ENCODE peak calls at places on chromosome 16, in nine cellular contexts. T is iPS DF 6.9; G is effector memory CD4-positive, alpha-beta T cell; U is kidney epithelial cell; Q is HAP-1; X is uterus; Z is CD8-positive, alpha-beta T cell; V is cardiac fibroblast; W is fibroblast of pulmonary artery. C is an unnamed sample.

GRCh38 chr16:66240996-66241395 is 125.5 kb upstream of the CDH5 start:
- DNase-seq in T (no peak), V (no peak), Z (no peak), X (no peak), U (no peak), G (no peak), Q (no peak), W (no peak), C (no peak)

GRCh38 chr16:84739349-84740124 is 39.7 kb downstream of the USP10 start:
- DNase-seq in Z (no peak), V (peak), Q (no peak), U (no peak), T (no peak), G (no peak), X (no peak), W (peak), C (no peak)

GRCh38 chr16:71895679-71896385 is 501 bp downstream of the IST1 start:
- DNase-seq in Z (peak), Q (peak), X (no peak), W (peak), V (peak), U (no peak), T (no peak), G (peak), C (no peak)

GRCh38 chr16:626787-627457 is 3.9 kb upstream of the WFIKKN1 start:
- DNase-seq in Q (no peak), V (peak), U (peak), G (no peak), X (peak), T (no peak), Z (no peak), W (peak), C (peak)

GRCh38 chr16:75000481-75001081 is 1.8 kb downstream of the ZNRF1 start:
- DNase-seq in V (peak), T (no peak), Z (no peak), Q (peak), W (peak), U (no peak), X (no peak), G (no peak), C (no peak)

GRCh38 chr16:77822656-77823055 is 34.3 kb downstream of the VAT1L start:
- DNase-seq in G (no peak), Q (no peak), X (no peak), U (no peak), W (no peak), Z (no peak), V (no peak), T (no peak), C (no peak)

GRCh38 chr16:57694556-57695377 is at the start of gene DRC7:
- DNase-seq in V (peak), Z (no peak), W (peak), G (no peak), Q (peak), T (peak), X (peak), U (peak), C (no peak)

GRCh38 chr16:67545665-67546024 is 16.7 kb upstream of the CTCF start:
- DNase-seq in Z (no peak), V (no peak), W (no peak), T (no peak), X (no peak), G (no peak), Q (no peak), U (no peak), C (no peak)

GRCh38 chr16:87371261-87371866 is 12.2 kb downstream of the FBXO31 start:
- DNase-seq in Z (no peak), V (no peak), U (no peak), W (no peak), T (no peak), Q (no peak), X (peak), G (no peak), C (no peak)

GRCh38 chr16:4283939-4284338 is 11.1 kb upstream of the TFAP4 start:
- DNase-seq in G (no peak), W (no peak), X (no peak), Z (no peak), U (no peak), Q (no peak), T (no peak), V (no peak), C (no peak)

GRCh38 chr16:4290236-4290830 is 17.5 kb upstream of the TFAP4 start:
- DNase-seq in V (peak), X (no peak), Z (no peak), W (peak), G (no peak), T (no peak), Q (no peak), U (no peak), C (no peak)

GRCh38 chr16:4291699-4292098 is 18.9 kb upstream of the TFAP4 start:
- DNase-seq in Z (no peak), T (no peak), X (no peak), U (no peak), G (no peak), Q (no peak), V (no peak), W (no peak), C (no peak)

GRCh38 chr16:4285167-4285566 is 12.3 kb upstream of the TFAP4 start:
- DNase-seq in G (no peak), T (no peak), V (no peak), X (no peak), W (no peak), Q (no peak), U (no peak), Z (no peak), C (no peak)

DNA sequence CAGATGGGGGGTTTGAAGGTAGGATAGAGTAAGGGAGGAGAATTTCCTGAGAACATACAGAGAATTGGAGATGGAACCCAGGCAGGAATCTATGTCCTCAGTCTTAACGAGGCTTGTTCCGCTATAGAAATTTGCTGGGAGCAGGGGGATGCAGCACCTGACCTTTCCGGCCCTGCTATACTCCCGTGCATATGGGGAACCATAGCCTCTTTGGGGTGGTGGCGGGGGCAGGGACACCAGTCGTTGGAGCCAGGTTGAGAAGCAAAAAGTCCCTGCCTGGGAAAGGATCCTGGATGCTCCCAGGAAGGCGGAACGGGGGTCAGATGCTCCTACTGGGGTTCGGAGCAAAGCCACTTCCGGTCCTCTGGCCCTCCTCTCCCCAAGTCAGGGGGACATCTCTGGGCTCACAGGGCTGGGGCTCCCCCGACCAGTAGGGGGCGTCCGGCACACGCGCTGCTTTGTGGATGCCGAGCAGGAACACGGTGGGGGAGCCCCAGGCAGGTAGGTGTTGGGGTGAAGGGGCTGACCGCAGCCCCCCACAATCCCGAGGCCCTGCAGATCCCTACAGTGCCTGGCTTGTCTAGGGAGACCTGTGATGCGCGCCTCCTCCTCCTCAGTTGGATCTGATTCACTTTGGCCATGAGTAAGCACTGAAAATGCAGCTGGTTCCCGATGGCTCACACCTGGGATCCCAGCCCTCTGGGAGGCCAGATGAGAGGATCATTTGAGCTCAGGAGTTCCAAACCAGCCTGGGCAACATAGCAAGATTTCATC is 15.5 kb upstream of the TFAP4 start:
- DNase-seq in T (no peak), Q (peak), G (peak), Z (peak), U (no peak), W (peak), X (peak), V (peak), C (no peak)
- H3K4me3 ChIP-seq in T (no peak), Q (no peak), G (no peak), Z (no peak), U (no peak), W (no peak), X (no peak), V (no peak), C (no peak)

DNA sequence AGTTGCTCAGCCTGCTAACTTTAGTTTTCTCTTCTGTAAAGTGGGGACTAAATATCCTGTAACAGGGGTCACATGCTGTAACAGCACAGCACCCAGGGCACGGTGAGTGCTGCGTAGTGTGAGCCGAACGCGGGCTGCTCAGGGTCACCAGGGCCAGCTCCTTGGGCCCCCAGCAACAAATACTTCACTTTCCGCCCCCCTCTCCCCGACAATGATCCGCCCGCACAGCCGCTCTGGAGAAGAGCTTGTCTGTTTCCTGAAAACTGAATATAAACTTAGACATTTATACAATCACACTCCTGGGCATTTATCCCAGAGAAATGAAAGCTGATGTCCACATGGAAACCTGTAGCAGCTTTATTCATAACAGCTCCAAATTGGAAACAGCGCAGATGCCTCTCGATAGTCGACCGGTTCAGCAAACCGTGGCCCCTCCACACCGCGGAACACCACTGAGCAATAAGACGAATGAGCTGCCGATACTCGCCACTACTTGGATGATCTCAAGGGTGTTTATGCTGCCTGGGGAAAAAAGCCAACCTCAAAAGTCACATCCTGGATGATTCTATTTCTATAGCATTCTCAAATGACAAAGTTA is 267.2 kb downstream of the PARN start:
- DNase-seq in T (no peak), V (peak), W (peak), Q (no peak), X (no peak), U (no peak), G (no peak), Z (no peak), C (peak)
- H3K4me3 ChIP-seq in T (no peak), V (no peak), W (peak), Q (no peak), X (no peak), U (no peak), G (no peak), Z (no peak), C (peak)

DNA sequence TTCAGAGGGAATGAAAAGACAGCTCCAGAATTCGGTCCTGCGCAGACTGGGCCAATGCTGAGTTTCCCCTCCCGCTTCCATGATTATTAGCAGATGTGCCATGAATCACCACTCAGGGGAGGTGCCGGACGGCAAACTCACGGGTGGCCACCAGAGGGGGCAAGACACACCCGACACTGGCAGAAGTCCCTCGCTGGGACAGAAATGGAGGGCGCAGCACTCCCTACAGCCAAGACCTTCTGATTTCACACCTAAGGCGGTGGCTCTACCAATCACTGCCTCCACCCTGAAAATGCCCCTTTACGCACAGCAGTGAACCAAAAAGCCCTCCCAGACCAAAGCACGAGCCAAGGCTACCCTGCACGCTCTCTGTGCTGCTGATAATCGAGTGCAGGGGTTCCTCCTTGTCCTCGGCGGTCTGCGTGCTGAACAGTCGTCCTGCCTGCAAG is 26.8 kb downstream of the TRAP1 start:
- DNase-seq in Q (peak), X (peak), Z (peak), W (peak), T (peak), G (peak), V (peak), U (peak), C (peak)
- H3K4me3 ChIP-seq in Q (no peak), X (peak), Z (no peak), W (peak), T (no peak), G (no peak), V (peak), U (no peak), C (peak)

DNA sequence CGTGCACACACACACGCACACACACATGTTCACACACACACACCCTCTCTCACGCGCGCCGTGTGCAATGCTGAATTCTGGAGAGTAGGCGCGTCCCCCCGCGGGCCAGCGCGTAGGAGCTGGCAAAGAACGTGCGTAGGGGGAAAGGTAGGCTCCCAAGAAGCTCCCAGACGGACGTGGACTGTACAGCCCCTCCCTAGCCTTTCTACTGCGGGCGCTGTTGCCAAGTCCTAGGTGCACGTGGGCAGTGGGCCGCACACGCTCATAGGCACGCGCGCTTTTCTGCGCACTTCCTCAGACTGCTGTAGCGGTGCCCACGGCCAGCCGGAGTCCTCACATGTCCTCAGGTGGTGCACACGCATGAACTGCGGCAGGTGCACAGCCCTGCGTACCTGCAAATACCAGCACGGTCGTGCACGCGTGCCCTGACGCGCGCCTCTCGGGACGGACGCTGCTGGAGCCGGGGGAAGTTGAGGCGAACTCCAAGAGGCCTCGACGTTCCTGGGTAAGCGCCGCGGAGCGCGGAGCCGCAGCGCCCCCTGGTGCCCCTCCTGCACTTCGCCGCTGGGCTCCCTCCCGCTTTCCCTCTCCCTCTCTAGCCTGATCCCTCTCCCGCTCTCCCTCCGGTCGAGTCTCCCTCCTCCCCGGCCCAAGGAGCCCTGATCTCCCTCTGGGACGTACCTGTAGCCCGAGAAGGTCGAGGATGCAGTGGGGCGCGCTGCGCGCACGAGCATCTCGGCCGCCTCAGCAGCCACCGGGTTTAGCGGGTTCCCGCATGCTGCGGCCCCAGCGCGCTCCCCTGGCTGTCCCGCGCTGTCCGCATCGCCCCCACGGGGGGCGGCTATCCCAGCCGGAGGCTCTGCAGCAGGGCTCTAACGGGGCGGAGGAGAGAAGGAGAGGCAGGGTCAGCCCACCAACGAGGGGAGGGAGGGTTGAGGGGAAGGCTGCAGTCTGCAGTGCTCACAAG is 749 bp downstream of the GRIN2A start:
- DNase-seq in X (peak), Q (peak), W (peak), G (no peak), V (peak), U (no peak), Z (no peak), T (peak), C (no peak)
- H3K4me3 ChIP-seq in X (peak), Q (no peak), W (no peak), G (no peak), V (no peak), U (no peak), Z (no peak), T (peak), C (no peak)

DNA sequence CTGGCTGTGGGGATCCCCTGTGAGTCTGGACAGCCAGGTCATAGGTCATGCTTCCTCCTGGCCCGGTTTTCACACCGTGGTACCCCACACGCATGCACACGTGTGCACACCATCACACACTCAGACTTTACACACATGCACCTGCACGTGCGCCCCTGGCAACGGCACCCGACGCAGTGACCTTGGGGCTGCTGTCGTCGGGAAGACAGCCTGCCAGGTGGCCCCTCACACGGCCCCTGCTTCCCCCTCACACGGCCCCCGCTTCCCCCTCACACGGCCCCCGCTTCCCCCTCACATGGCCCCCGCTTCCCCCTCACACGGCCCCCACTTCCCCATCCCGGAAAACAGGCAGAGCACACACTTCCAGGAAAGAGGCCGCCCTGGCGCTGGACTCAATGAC is 45.1 kb downstream of the CBFA2T3 start:
- DNase-seq in Q (no peak), T (no peak), W (no peak), V (no peak), U (no peak), Z (no peak), X (no peak), G (no peak), C (no peak)
- H3K4me3 ChIP-seq in Q (no peak), T (no peak), W (no peak), V (no peak), U (no peak), Z (no peak), X (no peak), G (no peak), C (no peak)

C was measured in HFF-Myc.